ENCODE peak calls at places on chromosomes 4 and X, in eight cellular contexts. B is brain microvascular endothelial cell; K is G401; R is activated CD8-positive, alpha-beta memory T cell treated with anti-CD3 and anti-CD28 coated beads, Interleukin-2, amount 10 ng/mL, durations not matched to agents 7 days and 5 days; N is endothelial cell; T is stimulated activated CD8-positive, alpha-beta memory T cell treated with anti-CD3 and anti-CD28 coated beads, Interleukin-7, amount 100 ng/mL, for 24 hours; Q is kidney epithelial cell; C is neuronal stem cell. D is an unnamed sample.

GRCh38 chr4:89067407-89067806 is 10.4 kb upstream of the FAM13A start:
- DNase-seq in B (no peak), K (peak; percentile 53), R (no peak), N (no peak), T (no peak), Q (no peak), C (no peak), D (no peak)

GRCh38 chr4:7808752-7809151 is 130.9 kb downstream of the AFAP1 start:
- DNase-seq in B (peak; percentile 66), K (no peak), R (no peak), N (no peak), T (no peak), Q (no peak), C (no peak), D (no peak)

GRCh38 chrX:154593201-154593600 is 8.3 kb downstream of the CTAG1A start:
- DNase-seq in B (no peak), K (no peak), R (no peak), N (no peak), T (no peak), Q (no peak), C (no peak), D (no peak)

GRCh38 chr4:52954771-52955170 is 92.7 kb downstream of the RASL11B start:
- DNase-seq in B (no peak), K (no peak), R (no peak), N (no peak), T (no peak), Q (no peak), C (no peak), D (no peak)

GRCh38 chrX:129689881-129690280 is 35.1 kb upstream of the APLN start:
- DNase-seq in B (no peak), K (no peak), R (no peak), N (no peak), T (no peak), Q (no peak), C (no peak), D (no peak)

GRCh38 chrX:136176399-136176825 is 29.1 kb downstream of the FHL1 start:
- DNase-seq in B (peak; percentile 73), K (no peak), R (no peak), N (no peak), T (no peak), Q (peak; percentile 64), C (no peak), D (no peak)

GRCh38 chrX:25001808-25002657 is 13.7 kb downstream of the ARX start:
- DNase-seq in B (no peak), K (no peak), R (no peak), N (no peak), T (no peak), Q (no peak), C (no peak), D (no peak)

GRCh38 chrX:130523460-130524394 is 121.9 kb downstream of the RBMX2 start:
- DNase-seq in B (no peak), K (peak; percentile 6), R (no peak), N (no peak), T (no peak), Q (no peak), C (peak; percentile 0), D (no peak)

GRCh38 chrX:72062890-72063289 is 68.8 kb downstream of the RTL5 start:
- DNase-seq in B (no peak), K (no peak), R (no peak), N (no peak), T (no peak), Q (no peak), C (no peak), D (no peak)

GRCh38 chr4:149595500-149595899 is 220.1 kb downstream of the IQCM start:
- DNase-seq in B (peak; percentile 2), K (no peak), R (no peak), N (no peak), T (no peak), Q (no peak), C (no peak), D (no peak)

GRCh38 chrX:108439434-108439883 is at the start of gene COL4A5:
- DNase-seq in B (peak; percentile 72), K (peak; percentile 1), R (no peak), N (peak; percentile 45), T (no peak), Q (peak; percentile 43), C (peak; percentile 72), D (no peak)

GRCh38 chr4:148415500-148415899 is 26.7 kb downstream of the NR3C2 start:
- DNase-seq in B (no peak), K (peak; percentile 61), R (no peak), N (no peak), T (no peak), Q (no peak), C (no peak), D (no peak)

GRCh38 chrX:154417157-154417556 is 5.8 kb downstream of the TAFAZZIN start:
- DNase-seq in B (no peak), K (peak; percentile 65), R (no peak), N (no peak), T (no peak), Q (no peak), C (no peak), D (no peak)

GRCh38 chr4:82429728-82430192 is 502 bp downstream of the HNRNPDL start:
- DNase-seq in B (peak; percentile 13), K (no peak), R (peak; percentile 84), N (no peak), T (no peak), Q (no peak), C (no peak), D (peak; percentile 81)

GRCh38 chr4:85720736-85721135 is 245.8 kb downstream of the ARHGAP24 start:
- DNase-seq in B (peak; percentile 53), K (no peak), R (no peak), N (no peak), T (no peak), Q (peak; percentile 12), C (no peak), D (no peak)

GRCh38 chr4:95114521-95114920 is 356.8 kb downstream of the BMPR1B start:
- DNase-seq in B (no peak), K (no peak), R (no peak), N (no peak), T (no peak), Q (no peak), C (no peak), D (no peak)

GRCh38 chrX:104310084-104310483 is 55.4 kb upstream of the ESX1 start:
- DNase-seq in B (peak; percentile 28), K (peak; percentile 28), R (no peak), N (no peak), T (no peak), Q (no peak), C (no peak), D (no peak)

GRCh38 chr4:100823993-100824323 is 306.1 kb upstream of the EMCN start:
- DNase-seq in B (no peak), K (no peak), R (no peak), N (no peak), T (no peak), Q (no peak), C (no peak), D (no peak)

D was measured in activated CD8-positive, alpha-beta T cell treated with anti-CD3 and anti-CD28 coated beads, Interleukin-2, amount 10 ng/mL, durations not matched to agents 7 days and 5 days.